ENCODE peak calls at places on chromosomes 7 and 10, in nine cellular contexts. K is CD4-positive, CD25-positive, alpha-beta regulatory T cell; H is adrenal gland; V is activated CD8-positive, alpha-beta memory T cell treated with anti-CD3 and anti-CD28 coated beads for 4 hours; Y is ELR; F is HFFc6; G is germinal center; P is fibroblast of lung; W is skeletal muscle cell. I is an unnamed sample.

GRCh38 chr10:5545426-5545777 is 20.6 kb downstream of the CALML3 start:
- DNase-seq in K (no peak), F (no peak), P (peak; percentile 42), Y (no peak), W (no peak), H (no peak), G (no peak), V (no peak), I (no peak)

GRCh38 chr7:36509962-36510361 is 120.3 kb downstream of the ANLN start:
- DNase-seq in H (peak; percentile 14), P (no peak), G (no peak), V (no peak), W (no peak), K (no peak), Y (no peak), F (no peak), I (no peak)

GRCh38 chr7:123916240-123916724 is 8.8 kb upstream of the SPAM1 start:
- DNase-seq in F (no peak), Y (peak; percentile 23), W (no peak), P (peak; percentile 35), G (no peak), K (no peak), V (no peak), H (no peak), I (no peak)

GRCh38 chr7:3673524-3673923 is 372.5 kb downstream of the SDK1 start:
- DNase-seq in K (no peak), P (peak; percentile 32), W (no peak), V (peak; percentile 8), F (no peak), G (peak; percentile 25), Y (peak; percentile 7), H (peak; percentile 53), I (no peak)

GRCh38 chr10:72274730-72275350 is 1.1 kb downstream of the DDIT4 start:
- DNase-seq in F (peak; percentile 31), Y (peak; percentile 65), K (peak; percentile 55), H (peak; percentile 91), W (no peak), G (peak; percentile 70), V (no peak), P (peak; percentile 82), I (peak; percentile 82)

GRCh38 chr7:80312139-80312661 is 177.6 kb downstream of the GNAI1 start:
- DNase-seq in K (no peak), F (peak; percentile 90), Y (peak; percentile 89), H (peak; percentile 63), V (no peak), W (peak; percentile 83), G (no peak), P (peak; percentile 96), I (no peak)

GRCh38 chr10:77180794-77181193 is 456.8 kb downstream of the KCNMA1 start:
- DNase-seq in G (no peak), F (no peak), Y (peak; percentile 62), V (no peak), K (no peak), H (no peak), P (no peak), W (no peak), I (no peak)

GRCh38 chr10:95236068-95236903 is 42.2 kb downstream of the ACSM6 start:
- DNase-seq in P (peak; percentile 54), Y (peak; percentile 87), H (no peak), G (no peak), W (no peak), F (peak; percentile 55), V (no peak), K (no peak), I (peak; percentile 79)

GRCh38 chr10:113021268-113022028 is 71.4 kb downstream of the TCF7L2 start:
- DNase-seq in P (no peak), G (no peak), W (no peak), Y (no peak), H (no peak), K (no peak), V (no peak), F (no peak), I (no peak)

GRCh38 chr7:113610572-113610971 is 308.2 kb downstream of the PPP1R3A start:
- DNase-seq in W (no peak), K (no peak), V (no peak), Y (no peak), P (no peak), H (no peak), G (no peak), F (no peak), I (no peak)

GRCh38 chr7:5607958-5608656 is 173.4 kb downstream of the RNF216 start:
- DNase-seq in G (no peak), F (no peak), H (no peak), Y (peak; percentile 22), K (no peak), V (no peak), W (no peak), P (no peak), I (no peak)

GRCh38 chr7:25087855-25088254 is 37.2 kb downstream of the CYCS start:
- DNase-seq in Y (no peak), H (no peak), V (no peak), F (no peak), W (no peak), P (no peak), G (no peak), K (no peak), I (peak; percentile 38)

GRCh38 chr10:14736600-14737081 is 38.1 kb downstream of the FAM107B start:
- DNase-seq in P (peak; percentile 65), K (no peak), H (peak; percentile 74), F (peak; percentile 21), G (peak; percentile 57), Y (no peak), V (no peak), W (no peak), I (peak; percentile 41)

I was measured in GM06990.